ENCODE peak calls at places on chromosome 11, in seven cellular contexts. E, A, Y, L, Z, O and N are unnamed samples.

GRCh38 chr11:57917632-57918031 is 106.0 kb upstream of the OR9Q1 start:
- DNase-seq in E (no peak), A (no peak), Y (no peak), L (no peak), Z (no peak), O (no peak), N (no peak)

GRCh38 chr11:12539570-12539969 is 134.7 kb upstream of the TEAD1 start:
- DNase-seq in E (peak), A (no peak), Y (no peak), L (peak), Z (no peak), O (no peak), N (no peak)

GRCh38 chr11:109864834-109865557 is 228.2 kb upstream of the ZC3H12C start:
- DNase-seq in E (no peak), A (no peak), Y (peak), L (peak), Z (no peak), O (no peak), N (no peak)

GRCh38 chr11:65172600-65172999 is 2.6 kb downstream of the SPDYC start:
- DNase-seq in E (no peak), A (no peak), Y (no peak), L (no peak), Z (no peak), O (no peak), N (no peak)

GRCh38 chr11:59755701-59756495 is 722 bp downstream of the STX3 start:
- DNase-seq in E (no peak), A (no peak), Y (peak), L (peak), Z (peak), O (peak), N (peak)

GRCh38 chr11:35012467-35013191 is 96.2 kb downstream of the PDHX start:
- DNase-seq in E (no peak), A (peak), Y (no peak), L (no peak), Z (no peak), O (no peak), N (peak)

GRCh38 chr11:126355324-126355925 is at the start of gene ST3GAL4:
- DNase-seq in E (no peak), A (peak), Y (peak), L (peak), Z (peak), O (peak), N (peak)

GRCh38 chr11:2703487-2704141 is 3.8 kb upstream of the KCNQ1OT1 start:
- DNase-seq in E (no peak), A (no peak), Y (peak), L (no peak), Z (no peak), O (no peak), N (no peak)

GRCh38 chr11:3134651-3135490 is 30.2 kb downstream of the OSBPL5 start:
- DNase-seq in E (no peak), A (no peak), Y (no peak), L (no peak), Z (no peak), O (no peak), N (no peak)

GRCh38 chr11:59212222-59212621 is 505 bp downstream of the MPEG1 start:
- DNase-seq in E (no peak), A (no peak), Y (no peak), L (no peak), Z (no peak), O (no peak), N (no peak)

GRCh38 chr11:118605116-118605867 is 2.1 kb upstream of the PHLDB1 start:
- DNase-seq in E (peak), A (no peak), Y (no peak), L (peak), Z (no peak), O (no peak), N (no peak)

GRCh38 chr11:1560618-1561251 is 11.3 kb downstream of the DUSP8 start:
- DNase-seq in E (no peak), A (no peak), Y (no peak), L (no peak), Z (no peak), O (no peak), N (no peak)

GRCh38 chr11:19714387-19715363 is 2.0 kb downstream of the NAV2 start:
- DNase-seq in E (no peak), A (peak), Y (peak), L (peak), Z (no peak), O (no peak), N (no peak)

GRCh38 chr11:64759722-64760719 is at the start of gene PYGM:
- DNase-seq in E (no peak), A (peak), Y (peak), L (no peak), Z (no peak), O (no peak), N (no peak)

GRCh38 chr11:129277216-129277838 is 85.2 kb upstream of the ARHGAP32 start:
- DNase-seq in E (no peak), A (no peak), Y (no peak), L (peak), Z (no peak), O (no peak), N (no peak)